ENCODE peak calls at places on chromosomes 13 and 19, in ten cellular contexts. B is AG10803, X is glutamatergic neuron, V is WERI-Rb-1, K is thyroid gland, N is neural progenitor cell, D is endodermal cell, E is progenitor cell of endocrine pancreas, S is lung, Q is lower leg skin. C is an unnamed sample.

GRCh38 chr13:77345150-77345780 is 18.4 kb upstream of the MYCBP2 start:
- DNase-seq in V (no peak), N (no peak), D (no peak), S (no peak), Q (no peak), K (no peak), X (no peak), E (no peak), B (no peak), C (no peak)

GRCh38 chr13:98141938-98142426 is 912 bp upstream of the FARP1 start:
- DNase-seq in B (peak), X (peak), K (peak), E (no peak), V (no peak), D (peak), N (peak), S (peak), Q (peak), C (no peak)

GRCh38 chr13:111937763-111938375 is 129.1 kb upstream of the SOX1 start:
- DNase-seq in E (no peak), S (no peak), X (peak), N (no peak), B (no peak), D (peak), V (no peak), Q (no peak), K (no peak), C (no peak)

GRCh38 chr19:35718345-35719041 is 690 bp downstream of the KMT2B start:
- DNase-seq in X (peak), E (no peak), N (no peak), S (peak), K (peak), B (peak), Q (no peak), V (no peak), D (peak), C (no peak)

GRCh38 chr13:48334534-48335127 is 31.1 kb downstream of the RB1 start:
- DNase-seq in K (no peak), X (no peak), E (no peak), V (no peak), N (peak), Q (no peak), D (no peak), B (peak), S (no peak), C (no peak)

GRCh38 chr19:42277821-42278809 is 9.1 kb downstream of the CIC start:
- DNase-seq in V (no peak), K (no peak), B (peak), E (no peak), X (no peak), N (no peak), Q (no peak), D (peak), S (no peak), C (no peak)

GRCh38 chr13:45242070-45242469 is 41.2 kb upstream of the KCTD4 start:
- DNase-seq in S (no peak), X (no peak), V (no peak), N (no peak), Q (no peak), B (peak), D (no peak), K (peak), E (no peak), C (no peak)

GRCh38 chr13:34926513-34926912 is 15.6 kb upstream of the NBEA start:
- DNase-seq in D (no peak), V (no peak), B (peak), Q (no peak), S (no peak), N (peak), K (no peak), E (no peak), X (no peak), C (no peak)

GRCh38 chr13:65593298-65593874 is 1636.8 kb downstream of the PCDH9 start:
- DNase-seq in D (no peak), N (no peak), S (no peak), V (no peak), X (no peak), K (no peak), B (no peak), Q (no peak), E (no peak), C (no peak)

GRCh38 chr19:8566855-8567254 is 10.4 kb downstream of the MYO1F start:
- DNase-seq in B (peak), N (no peak), X (no peak), S (no peak), Q (no peak), K (no peak), V (no peak), E (no peak), D (no peak), C (no peak)

GRCh38 chr13:98565726-98566577 is 11.0 kb downstream of the STK24 start:
- DNase-seq in E (no peak), V (peak), K (peak), B (no peak), Q (no peak), S (no peak), N (no peak), X (no peak), D (no peak), C (peak)

GRCh38 chr19:43432866-43433673 is 18.4 kb downstream of the TEX101 start:
- DNase-seq in Q (peak), E (peak), V (peak), D (peak), N (peak), S (peak), K (peak), X (peak), B (peak), C (no peak)

GRCh38 chr19:46288896-46289588 is 7.8 kb upstream of the HIF3A start:
- DNase-seq in V (no peak), B (peak), K (no peak), S (peak), N (no peak), D (no peak), Q (no peak), E (no peak), X (no peak), C (no peak)

GRCh38 chr19:41999071-41999877 is 5.2 kb upstream of the ATP1A3 start:
- DNase-seq in B (no peak), S (no peak), D (peak), X (peak), N (peak), K (no peak), Q (no peak), V (peak), E (no peak), C (no peak)

GRCh38 chr19:19405919-19406877 is 723 bp downstream of the GATAD2A start:
- DNase-seq in S (peak), D (peak), X (peak), V (peak), N (peak), B (peak), Q (no peak), E (peak), K (peak), C (no peak)

GRCh38 chr13:26400545-26400944 is 146.6 kb downstream of the CDK8 start:
- DNase-seq in D (no peak), S (no peak), E (no peak), B (no peak), Q (no peak), K (no peak), X (no peak), N (no peak), V (no peak), C (no peak)

GRCh38 chr13:33235078-33235477 is 50.5 kb downstream of the STARD13 start:
- DNase-seq in B (peak), E (no peak), D (no peak), X (no peak), N (no peak), S (no peak), K (no peak), Q (no peak), V (no peak), C (no peak)

GRCh38 chr19:13718733-13719132 is 45.6 kb upstream of the MRI1 start:
- DNase-seq in Q (no peak), X (peak), D (peak), V (peak), S (no peak), K (peak), N (peak), E (no peak), B (peak), C (no peak)

GRCh38 chr19:45508931-45509691 is 1.8 kb downstream of the VASP start:
- DNase-seq in E (no peak), D (peak), B (peak), X (peak), Q (peak), V (peak), K (peak), N (peak), S (peak), C (peak)

GRCh38 chr13:97257800-97258799 is 36.0 kb downstream of the MBNL2 start:
- DNase-seq in X (peak), D (peak), N (peak), S (peak), Q (peak), K (no peak), V (no peak), B (peak), E (no peak), C (peak)

GRCh38 chr19:47430041-47430802 is 10.9 kb upstream of the MEIS3 start:
- DNase-seq in N (peak), S (peak), X (peak), V (no peak), D (peak), B (peak), E (peak), K (peak), Q (no peak), C (no peak)

GRCh38 chr19:38735257-38735686 is 9.0 kb downstream of the CAPN12 start:
- DNase-seq in X (no peak), N (peak), K (no peak), S (no peak), E (peak), V (peak), B (no peak), D (peak), Q (peak), C (no peak)
- TF ChIP-seq CTCF in X (no peak), N (no peak), K (no peak), S (no peak), E (no peak), V (no peak), B (no peak), D (no peak), Q (no peak), C (no peak)

DNA sequence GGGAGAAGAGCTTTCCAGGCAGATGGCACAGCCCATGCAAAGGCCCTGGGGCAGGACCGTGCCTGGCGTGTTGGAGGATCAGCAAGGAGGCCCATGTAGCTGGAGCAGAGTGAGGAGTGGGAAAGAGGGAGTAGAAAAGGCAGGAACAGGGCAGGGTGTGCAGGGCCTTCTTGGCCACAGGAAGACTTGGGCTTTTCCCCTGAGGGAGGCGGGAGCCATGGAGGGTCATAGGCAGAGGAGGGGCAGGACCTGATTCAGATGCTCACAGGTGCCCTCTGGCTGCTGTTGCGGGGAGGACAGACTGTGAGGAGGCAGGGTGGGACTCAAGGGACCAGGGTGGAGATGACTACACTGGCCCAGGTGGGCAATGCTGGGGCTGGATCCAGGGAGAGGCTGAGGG is 13.8 kb upstream of the PTPRS start:
- DNase-seq in S (no peak), B (no peak), X (peak), V (peak), E (no peak), N (peak), K (no peak), Q (no peak), D (peak), C (no peak)
- TF ChIP-seq CTCF in S (no peak), B (peak), X (peak), V (peak), E (peak), N (peak), K (peak), Q (no peak), D (peak), C (no peak)

DNA sequence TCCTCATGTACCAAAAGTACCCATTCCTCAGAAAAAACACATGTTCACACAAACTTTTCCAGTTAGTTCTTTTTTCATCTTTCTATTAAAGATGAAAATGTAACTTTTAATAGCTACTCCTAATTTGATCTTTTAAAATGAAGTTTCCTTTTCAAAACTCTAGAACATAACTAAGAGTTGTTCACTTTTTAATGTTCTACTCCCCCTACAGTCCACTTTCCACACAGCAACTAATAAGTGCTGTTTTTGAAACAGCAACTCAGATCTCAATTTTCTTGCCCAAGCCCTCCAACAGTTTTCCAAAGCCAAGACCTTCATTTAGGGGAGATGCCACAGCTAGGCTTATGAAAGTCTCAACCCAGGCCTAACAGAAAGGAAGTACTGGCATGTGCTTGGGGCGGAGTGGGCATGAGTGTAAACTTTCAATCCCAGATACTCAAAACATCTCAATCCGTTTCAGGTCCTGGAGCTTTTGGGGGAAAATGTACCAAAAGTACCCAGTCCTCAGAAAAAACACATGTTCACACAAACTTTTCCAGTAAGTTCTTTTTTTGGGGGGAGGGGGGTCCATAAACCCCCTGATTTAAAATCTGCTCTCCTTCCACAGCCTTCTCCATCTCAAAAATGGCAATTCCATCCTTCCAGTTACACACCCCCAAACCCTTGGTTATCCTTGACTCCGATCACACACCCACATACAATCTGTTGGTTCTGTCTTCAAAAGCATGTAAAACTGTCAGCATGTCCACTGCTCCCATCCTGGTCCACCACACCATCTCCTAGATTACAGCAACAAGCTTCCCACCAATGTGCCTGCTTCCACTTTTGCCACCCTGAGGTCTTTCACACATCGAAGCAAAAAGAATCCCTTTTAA is 2.0 kb downstream of the FBL start:
- DNase-seq in N (peak), E (no peak), Q (no peak), K (no peak), B (peak), V (no peak), D (no peak), X (no peak), S (no peak), C (no peak)
- TF ChIP-seq CTCF in N (peak), E (peak), Q (no peak), K (peak), B (peak), V (peak), D (peak), X (peak), S (peak), C (peak)

GRCh38 chr13:113781571-113781970 is 22.5 kb downstream of the TMEM255B start:
- DNase-seq in B (no peak), N (no peak), D (no peak), V (no peak), Q (no peak), S (no peak), E (no peak), K (no peak), X (no peak), C (no peak)
- TF ChIP-seq CTCF in B (no peak), N (no peak), D (no peak), V (no peak), Q (no peak), S (no peak), E (no peak), K (peak), X (no peak), C (no peak)

GRCh38 chr19:30997222-30997621 is 352.0 kb downstream of the TSHZ3 start:
- DNase-seq in Q (no peak), N (no peak), B (no peak), D (no peak), K (no peak), S (no peak), E (no peak), V (no peak), X (no peak), C (no peak)

GRCh38 chr19:30999726-31000125 is 349.5 kb downstream of the TSHZ3 start:
- DNase-seq in B (peak), X (no peak), D (no peak), Q (no peak), V (no peak), S (no peak), N (no peak), E (no peak), K (no peak), C (no peak)

GRCh38 chr19:31002852-31003251 is 346.4 kb downstream of the TSHZ3 start:
- DNase-seq in B (no peak), D (no peak), N (peak), Q (no peak), S (no peak), V (peak), X (no peak), K (no peak), E (no peak), C (no peak)

DNA sequence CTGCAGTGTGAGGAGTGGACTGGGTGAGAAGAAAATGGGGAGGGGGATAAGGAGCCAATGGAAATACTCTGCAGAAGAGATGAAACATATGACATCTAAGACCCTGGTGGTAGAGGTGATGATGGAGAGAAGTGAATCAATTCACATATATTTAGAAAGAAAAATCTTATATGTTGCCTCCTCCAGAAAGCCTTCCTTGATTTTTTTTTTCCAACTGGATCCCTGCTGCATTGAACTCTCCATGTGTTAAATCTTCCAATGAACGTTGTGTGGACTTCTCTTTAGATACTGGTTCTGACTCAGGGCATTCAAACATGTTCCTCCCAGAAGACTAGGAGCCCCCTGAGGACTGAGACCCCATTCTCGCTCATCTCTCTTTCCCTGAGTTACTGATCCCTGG is 348.3 kb downstream of the TSHZ3 start:
- DNase-seq in D (no peak), K (no peak), X (no peak), S (no peak), Q (no peak), N (no peak), V (no peak), B (no peak), E (no peak), C (no peak)
- TF ChIP-seq CTCF in D (no peak), K (no peak), X (no peak), S (no peak), Q (no peak), N (no peak), V (no peak), B (no peak), E (no peak), C (no peak)

GRCh38 chr19:5339950-5340636 is 519 bp downstream of the PTPRS start:
- DNase-seq in K (no peak), V (peak), D (peak), B (no peak), S (no peak), N (peak), E (peak), Q (no peak), X (peak), C (no peak)
- TF ChIP-seq CTCF in K (peak), V (peak), D (peak), B (no peak), S (no peak), N (peak), E (peak), Q (no peak), X (peak), C (no peak)

GRCh38 chr19:17726136-17726741 is 7.0 kb downstream of the MAP1S start:
- DNase-seq in D (no peak), V (no peak), N (no peak), B (no peak), S (no peak), X (no peak), Q (no peak), E (no peak), K (no peak), C (no peak)

GRCh38 chr19:17727843-17728242 is 8.6 kb downstream of the MAP1S start:
- DNase-seq in V (no peak), B (no peak), D (no peak), Q (no peak), E (no peak), X (no peak), N (no peak), K (no peak), S (no peak), C (no peak)

GRCh38 chr19:17726914-17727773 is 7.9 kb downstream of the MAP1S start:
- DNase-seq in K (no peak), E (no peak), Q (no peak), B (no peak), V (no peak), S (no peak), D (no peak), X (no peak), N (no peak), C (no peak)

GRCh38 chr19:17724655-17725054 is 5.4 kb downstream of the MAP1S start:
- DNase-seq in X (no peak), D (no peak), B (no peak), N (no peak), K (no peak), S (no peak), E (no peak), Q (no peak), V (no peak), C (no peak)

GRCh38 chr19:17725422-17726078 is 6.3 kb downstream of the MAP1S start:
- DNase-seq in N (peak), Q (no peak), E (no peak), V (peak), K (no peak), S (no peak), B (no peak), D (peak), X (peak), C (no peak)
- TF ChIP-seq CTCF in N (peak), Q (no peak), E (peak), V (peak), K (peak), S (no peak), B (peak), D (peak), X (peak), C (peak)

GRCh38 chr19:6925801-6926751 is 38.7 kb downstream of the ADGRE1 start:
- DNase-seq in V (no peak), B (peak), S (no peak), X (no peak), Q (no peak), E (no peak), K (no peak), D (peak), N (no peak), C (no peak)
- TF ChIP-seq CTCF in V (peak), B (no peak), S (no peak), X (no peak), Q (no peak), E (no peak), K (no peak), D (no peak), N (no peak), C (no peak)

GRCh38 chr19:15563931-15564330 is 51.1 kb upstream of the CYP4F8 start:
- DNase-seq in E (no peak), X (no peak), S (no peak), B (no peak), K (no peak), Q (no peak), D (no peak), V (no peak), N (no peak), C (no peak)
- TF ChIP-seq CTCF in E (no peak), X (no peak), S (no peak), B (no peak), K (no peak), Q (no peak), D (no peak), V (no peak), N (no peak), C (no peak)

C was measured in ascending aorta.